ENCODE peak calls at places on chromosomes 16 and 17, in eight cellular contexts. R is HuH-7, N is choroid plexus epithelial cell, Y is glutamatergic neuron, L is NCI-H748 treated with DMSO at 0.1 percent for 48 hours, M is esophagus squamous epithelium, J is DMS153, Q is lower lobe of right lung. K is an unnamed sample.

GRCh38 chr17:39001703-39002637 is 34.8 kb upstream of the FBXO47 start:
- DNase-seq in Y (no peak), N (peak), J (no peak), M (no peak), R (no peak), Q (peak), L (no peak), K (no peak)

GRCh38 chr16:11005611-11005975 is 61.2 kb downstream of the CLEC16A start:
- DNase-seq in R (no peak), J (no peak), L (no peak), Q (no peak), M (no peak), Y (no peak), N (peak), K (no peak)

GRCh38 chr17:12463102-12463501 is 202.6 kb upstream of the MYOCD start:
- DNase-seq in Q (no peak), R (no peak), M (no peak), J (no peak), L (no peak), Y (no peak), N (peak), K (no peak)

GRCh38 chr16:50281391-50282009 is 15.1 kb downstream of the ADCY7 start:
- DNase-seq in M (no peak), R (no peak), Y (no peak), Q (peak), J (no peak), N (no peak), L (no peak), K (no peak)

GRCh38 chr17:7707858-7708750 is 3.1 kb downstream of the EFNB3 start:
- DNase-seq in L (no peak), N (no peak), M (no peak), Y (no peak), R (no peak), J (no peak), Q (no peak), K (no peak)

GRCh38 chr17:46928472-46929261 is 5.7 kb downstream of the GOSR2 start:
- DNase-seq in Y (no peak), L (no peak), Q (no peak), R (no peak), N (peak), J (no peak), M (no peak), K (no peak)

GRCh38 chr17:76202516-76202915 is 37.8 kb downstream of the RNF157 start:
- DNase-seq in N (peak), M (no peak), R (no peak), L (no peak), J (no peak), Q (no peak), Y (no peak), K (no peak)

GRCh38 chr17:82062984-82063368 is 2.6 kb downstream of the DUS1L start:
- DNase-seq in R (no peak), Q (no peak), J (no peak), M (no peak), L (no peak), Y (no peak), N (no peak), K (no peak)

GRCh38 chr17:29407856-29408255 is 17.7 kb downstream of the TAOK1 start:
- DNase-seq in L (no peak), J (no peak), Y (no peak), R (no peak), M (no peak), Q (no peak), N (no peak), K (no peak)

GRCh38 chr17:62627219-62627903 is at the start of gene MRC2:
- DNase-seq in M (no peak), N (peak), J (no peak), L (no peak), Y (peak), Q (peak), R (peak), K (no peak)

GRCh38 chr16:75506107-75506506 is 10.9 kb upstream of the CHST6 start:
- DNase-seq in Y (no peak), N (peak), L (no peak), Q (no peak), R (no peak), J (no peak), M (no peak), K (no peak)

GRCh38 chr16:1057252-1057932 is 15.2 kb upstream of the SSTR5 start:
- DNase-seq in R (peak), J (no peak), L (no peak), Q (no peak), M (no peak), N (peak), Y (peak), K (no peak)

GRCh38 chr16:82175627-82176026 is 5.6 kb upstream of the MPHOSPH6 start:
- DNase-seq in J (no peak), R (no peak), N (no peak), Y (no peak), L (no peak), Q (no peak), M (no peak), K (no peak)

GRCh38 chr16:85573696-85574641 is 39.2 kb upstream of the GSE1 start:
- DNase-seq in L (peak), J (no peak), R (no peak), M (no peak), Y (no peak), Q (no peak), N (peak), K (no peak)

GRCh38 chr17:5583426-5584382 is 605 bp downstream of the NLRP1 start:
- DNase-seq in Q (peak), Y (no peak), R (no peak), L (no peak), M (no peak), N (no peak), J (no peak), K (no peak)

GRCh38 chr16:71345031-71345430 is 13.5 kb upstream of the CALB2 start:
- DNase-seq in N (no peak), Y (no peak), M (no peak), L (no peak), R (no peak), Q (no peak), J (no peak), K (no peak)

GRCh38 chr17:60904582-60904981 is 226.9 kb downstream of the BCAS3 start:
- DNase-seq in M (no peak), J (no peak), Y (no peak), Q (no peak), N (no peak), L (no peak), R (no peak), K (no peak)

GRCh38 chr17:15351487-15351840 is 10.1 kb upstream of the TEKT3 start:
- DNase-seq in Q (no peak), N (no peak), Y (no peak), J (no peak), M (no peak), R (no peak), L (no peak), K (no peak)

GRCh38 chr16:57137043-57137442 is 44.7 kb downstream of the CPNE2 start:
- DNase-seq in R (no peak), Y (no peak), N (no peak), Q (no peak), L (no peak), J (no peak), M (no peak), K (no peak)

GRCh38 chr16:54944002-54944401 is 13.3 kb downstream of the IRX5 start:
- DNase-seq in N (no peak), R (no peak), Q (no peak), M (no peak), L (no peak), Y (no peak), J (no peak), K (no peak)

GRCh38 chr17:80133626-80133970 is 13.3 kb downstream of the EIF4A3 start:
- DNase-seq in J (no peak), L (no peak), M (no peak), Y (no peak), R (no peak), Q (no peak), N (no peak), K (no peak)

GRCh38 chr16:80273635-80274538 is 266.9 kb upstream of the DYNLRB2 start:
- DNase-seq in R (no peak), M (no peak), L (no peak), N (peak), Y (no peak), Q (no peak), J (no peak), K (no peak)

GRCh38 chr17:66268247-66268927 is 34.0 kb upstream of the PRKCA start:
- DNase-seq in Y (no peak), R (no peak), J (no peak), L (no peak), M (no peak), Q (no peak), N (peak), K (no peak)

GRCh38 chr17:19384723-19385391 is 2.1 kb downstream of the MFAP4 start:
- DNase-seq in Y (no peak), N (peak), M (no peak), L (no peak), J (no peak), Q (peak), R (no peak), K (no peak)

GRCh38 chr17:65785109-65785508 is 223.7 kb upstream of the AXIN2 start:
- DNase-seq in Y (no peak), L (no peak), J (no peak), N (peak), R (no peak), M (no peak), Q (no peak), K (no peak)

GRCh38 chr17:48610282-48611211 is at the start of gene HOXB7:
- DNase-seq in M (no peak), J (peak), R (no peak), Q (peak), N (no peak), Y (peak), L (peak), K (no peak)